ENCODE peak calls at places on chromosomes 6 and 20, in four cellular contexts. T is foreskin fibroblast, D is ovary, U is SK-N-SH. A is an unnamed sample.

GRCh38 chr6:79946242-79946641 is 1.1 kb downstream of the ELOVL4 start:
- DNase-seq in D (no peak), T (peak), U (peak), A (no peak)

GRCh38 chr6:10800810-10801209 is 37.5 kb downstream of the MAK start:
- DNase-seq in U (no peak), D (no peak), T (peak), A (no peak)

GRCh38 chr6:112029045-112029822 is 24.7 kb upstream of the CCN6 start:
- DNase-seq in U (peak), T (no peak), D (peak), A (no peak)

GRCh38 chr6:26659042-26659359 is 545 bp downstream of the ZNF322 start:
- DNase-seq in T (no peak), U (no peak), D (no peak), A (no peak)

GRCh38 chr20:38952153-38952552 is 10.0 kb upstream of the DHX35 start:
- DNase-seq in U (no peak), T (no peak), D (no peak), A (no peak)

GRCh38 chr6:43263314-43264178 is 20.3 kb downstream of the TTBK1 start:
- DNase-seq in D (no peak), U (peak), T (peak), A (peak)

GRCh38 chr6:104753251-104753650 is 106.5 kb downstream of the HACE1 start:
- DNase-seq in U (no peak), T (no peak), D (no peak), A (no peak)

GRCh38 chr6:132887204-132887603 is 72.8 kb downstream of the RPS12 start:
- DNase-seq in U (no peak), T (no peak), D (no peak), A (no peak)

GRCh38 chr20:49397525-49397924 is 84.9 kb downstream of the KCNB1 start:
- DNase-seq in U (no peak), D (no peak), T (peak), A (no peak)

GRCh38 chr6:7085911-7086310 is 21.9 kb upstream of the RREB1 start:
- DNase-seq in U (peak), D (peak), T (peak), A (no peak)

GRCh38 chr20:46139908-46140482 is 21.9 kb downstream of the CD40 start:
- DNase-seq in U (peak), D (no peak), T (no peak), A (no peak)

GRCh38 chr6:55734256-55734655 is 141.1 kb downstream of the BMP5 start:
- DNase-seq in T (no peak), U (no peak), D (no peak), A (no peak)

GRCh38 chr6:119449253-119450156 is 99.9 kb upstream of the MAN1A1 start:
- DNase-seq in D (no peak), T (no peak), U (no peak), A (no peak)

GRCh38 chr6:167678102-167679101 is 148.3 kb upstream of the AFDN start:
- DNase-seq in D (peak), T (no peak), U (peak), A (no peak)

GRCh38 chr6:167130712-167131684 is 8.1 kb downstream of the CCR6 start:
- DNase-seq in D (no peak), T (no peak), U (no peak), A (no peak)

GRCh38 chr20:14913896-14914295 is 576.5 kb upstream of the FLRT3 start:
- DNase-seq in U (no peak), T (no peak), D (no peak), A (no peak)
- TF ChIP-seq CTCF in U (no peak), T (no peak), D (no peak), A (no peak)

DNA sequence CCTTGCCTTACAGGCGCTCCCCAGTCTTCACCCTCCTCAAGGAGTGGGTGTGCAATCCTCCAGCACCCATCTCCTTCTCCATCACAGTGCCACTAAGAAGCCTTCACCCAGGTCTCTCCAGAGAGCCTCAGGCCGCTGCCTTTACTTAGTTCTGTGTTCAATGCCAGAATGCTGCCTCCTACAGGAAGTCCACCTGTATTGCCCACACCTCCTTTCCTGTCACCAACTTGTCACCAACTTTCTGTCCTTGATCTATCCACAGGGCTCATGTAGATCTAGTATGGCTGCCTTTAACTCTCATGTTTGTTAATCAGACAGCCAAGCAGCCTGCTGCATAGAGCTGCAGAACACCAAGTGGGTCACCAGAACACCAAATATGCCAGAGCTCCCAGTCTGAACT is 546 bp upstream of the LST1 start:
- DNase-seq in D (no peak), T (no peak), U (no peak), A (no peak)
- H3K4me3 ChIP-seq in D (no peak), T (no peak), U (no peak), A (no peak)

GRCh38 chr20:60485012-60485760 is 527.0 kb downstream of the CDH26 start:
- DNase-seq in T (no peak), U (no peak), D (no peak), A (no peak)
- TF ChIP-seq CTCF in T (no peak), U (no peak), D (no peak), A (no peak)

GRCh38 chr6:72635636-72636035 is 13.8 kb downstream of the KCNQ5 start:
- DNase-seq in D (no peak), T (no peak), U (no peak), A (no peak)

GRCh38 chr6:72636786-72637185 is 14.9 kb downstream of the KCNQ5 start:
- DNase-seq in U (no peak), T (no peak), D (no peak), A (no peak)

GRCh38 chr6:72639920-72640621 is 18.2 kb downstream of the KCNQ5 start:
- DNase-seq in D (no peak), T (no peak), U (no peak), A (no peak)

GRCh38 chr6:72640622-72640930 is 18.7 kb downstream of the KCNQ5 start:
- DNase-seq in T (no peak), D (no peak), U (no peak), A (no peak)

GRCh38 chr6:72636215-72636614 is 14.4 kb downstream of the KCNQ5 start:
- DNase-seq in T (no peak), U (no peak), D (no peak), A (no peak)
- H3K4me3 ChIP-seq in T (no peak), U (no peak), D (no peak), A (no peak)

GRCh38 chr6:100677240-100677639 is 203.9 kb downstream of the ASCC3 start:
- DNase-seq in D (no peak), T (no peak), U (no peak), A (no peak)

GRCh38 chr6:100673641-100674040 is 207.5 kb downstream of the ASCC3 start:
- DNase-seq in T (no peak), U (no peak), D (no peak), A (no peak)

DNA sequence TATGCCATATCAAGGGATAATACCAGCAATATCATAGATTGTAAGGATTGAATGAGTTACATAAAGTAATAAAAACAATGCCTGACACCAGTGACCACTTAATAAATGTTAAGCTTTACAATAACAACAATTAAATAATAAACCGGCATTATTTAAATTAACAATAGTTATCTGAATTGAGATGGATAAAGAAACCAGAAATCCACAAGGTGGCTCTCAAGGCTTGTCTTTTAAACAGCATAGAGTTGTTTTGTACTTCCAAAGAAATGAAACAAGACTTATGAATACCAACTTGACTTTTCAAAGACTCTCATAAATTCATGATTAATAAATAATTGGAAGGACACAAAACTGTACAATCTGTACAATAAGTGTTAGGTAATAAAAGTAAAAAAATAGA is 203.1 kb downstream of the ASCC3 start:
- DNase-seq in D (no peak), T (no peak), U (no peak), A (no peak)
- TF ChIP-seq CTCF in D (no peak), T (no peak), U (peak), A (no peak)

GRCh38 chr6:116073765-116074450 is 13.2 kb upstream of the FRK start:
- DNase-seq in U (no peak), T (peak), D (no peak), A (no peak)
- H3K4me3 ChIP-seq in U (no peak), T (no peak), D (no peak), A (no peak)